ENCODE peak calls at places on chromosomes 16 and 17, in six cellular contexts. B, C, O, E, W and P are unnamed samples.

GRCh38 chr16:75570351-75571104 is 4.3 kb downstream of the GABARAPL2 start:
- DNase-seq in B (no peak), C (no peak), O (no peak), E (no peak), W (no peak), P (no peak)

GRCh38 chr16:87333101-87333500 is 15.9 kb upstream of the C16orf95 start:
- DNase-seq in B (no peak), C (no peak), O (no peak), E (no peak), W (no peak), P (no peak)

GRCh38 chr17:17054636-17055035 is 12.4 kb downstream of the MPRIP start:
- DNase-seq in B (no peak), C (no peak), O (no peak), E (no peak), W (no peak), P (no peak)

GRCh38 chr16:30748634-30749445 is 615 bp downstream of the PHKG2 start:
- DNase-seq in B (no peak), C (peak; percentile 61), O (no peak), E (no peak), W (no peak), P (no peak)

GRCh38 chr17:67718325-67718941 is 697 bp downstream of the NOL11 start:
- DNase-seq in B (no peak), C (peak; percentile 71), O (no peak), E (peak; percentile 23), W (no peak), P (peak; percentile 2)

GRCh38 chr17:1208966-1209365 is 29.2 kb upstream of the ABR start:
- DNase-seq in B (no peak), C (no peak), O (no peak), E (no peak), W (no peak), P (no peak)

GRCh38 chr16:50747206-50747956 is 5.5 kb downstream of the CYLD start:
- DNase-seq in B (peak; percentile 57), C (no peak), O (no peak), E (peak; percentile 46), W (peak; percentile 15), P (no peak)

GRCh38 chr17:48492401-48493298 is 38.2 kb downstream of the HOXB1 start:
- DNase-seq in B (no peak), C (peak; percentile 89), O (no peak), E (no peak), W (no peak), P (no peak)

GRCh38 chr16:67278773-67279295 is 498 bp upstream of the PLEKHG4 start:
- DNase-seq in B (no peak), C (peak; percentile 74), O (no peak), E (no peak), W (no peak), P (no peak)

DNA sequence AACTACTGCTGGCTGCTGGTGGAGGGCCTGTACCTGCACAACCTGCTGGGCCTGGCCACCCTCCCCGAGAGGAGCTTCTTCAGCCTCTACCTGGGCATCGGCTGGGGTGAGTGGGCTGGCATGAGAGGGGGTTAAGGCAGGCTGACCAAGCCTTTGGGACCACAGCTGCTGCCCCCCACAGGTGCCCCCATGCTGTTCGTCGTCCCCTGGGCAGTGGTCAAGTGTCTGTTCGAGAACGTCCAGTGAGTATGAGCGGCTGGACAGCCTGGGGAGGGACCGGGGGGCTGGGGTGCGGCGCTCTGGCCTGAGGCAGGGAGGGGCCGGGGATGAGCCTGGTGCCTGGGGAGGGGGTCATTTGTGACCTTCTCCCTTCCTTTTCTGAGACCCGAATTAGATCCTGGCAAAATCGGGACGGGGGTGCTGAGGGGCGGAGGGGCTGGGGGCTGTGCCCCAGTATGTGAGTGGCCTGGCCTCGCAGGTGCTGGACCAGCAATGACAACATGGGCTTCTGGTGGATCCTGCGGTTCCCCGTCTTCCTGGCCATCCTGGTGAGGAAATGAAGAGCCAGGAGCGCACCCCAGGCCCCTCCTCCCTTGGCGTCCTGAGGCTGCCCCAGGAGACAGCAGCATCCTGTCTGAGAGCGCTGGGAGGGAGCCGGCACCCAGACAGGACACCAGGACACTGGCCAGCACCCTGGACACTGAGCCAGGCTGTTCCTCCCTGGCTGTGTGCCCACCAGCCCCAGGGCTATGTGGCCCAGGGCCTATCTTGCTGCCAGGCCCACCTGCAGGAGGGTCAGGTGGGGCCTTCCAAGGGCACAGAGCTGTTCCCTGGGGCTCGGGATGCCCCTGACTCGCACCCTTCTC is 8.0 kb downstream of the GCGR start:
- DNase-seq in B (no peak), C (no peak), O (no peak), E (no peak), W (no peak), P (no peak)
- TF ChIP-seq ZNF274 in B (no peak), C (no peak), O (no peak), E (no peak), W (no peak), P (no peak)

GRCh38 chr16:72287646-72288045 is 115.7 kb upstream of the PMFBP1 start:
- DNase-seq in B (no peak), C (no peak), O (no peak), E (no peak), W (no peak), P (no peak)

GRCh38 chr16:72291121-72291520 is 119.2 kb upstream of the PMFBP1 start:
- DNase-seq in B (no peak), C (no peak), O (no peak), E (no peak), W (peak; percentile 44), P (no peak)

GRCh38 chr16:72286936-72287620 is 115.1 kb upstream of the PMFBP1 start:
- DNase-seq in B (no peak), C (no peak), O (no peak), E (no peak), W (no peak), P (no peak)

GRCh38 chr16:72295914-72296313 is 124.0 kb upstream of the PMFBP1 start:
- DNase-seq in B (no peak), C (no peak), O (no peak), E (no peak), W (no peak), P (no peak)

GRCh38 chr16:72291531-72291981 is 119.6 kb upstream of the PMFBP1 start:
- DNase-seq in B (no peak), C (no peak), O (no peak), E (peak; percentile 28), W (peak; percentile 76), P (no peak)
- H3K9ac ChIP-seq in B (no peak overlapping the region), C (no peak overlapping the region), O (no peak overlapping the region), E (no peak overlapping the region), W (peak overlapping the region; percentile 39), P (no peak overlapping the region)

DNA sequence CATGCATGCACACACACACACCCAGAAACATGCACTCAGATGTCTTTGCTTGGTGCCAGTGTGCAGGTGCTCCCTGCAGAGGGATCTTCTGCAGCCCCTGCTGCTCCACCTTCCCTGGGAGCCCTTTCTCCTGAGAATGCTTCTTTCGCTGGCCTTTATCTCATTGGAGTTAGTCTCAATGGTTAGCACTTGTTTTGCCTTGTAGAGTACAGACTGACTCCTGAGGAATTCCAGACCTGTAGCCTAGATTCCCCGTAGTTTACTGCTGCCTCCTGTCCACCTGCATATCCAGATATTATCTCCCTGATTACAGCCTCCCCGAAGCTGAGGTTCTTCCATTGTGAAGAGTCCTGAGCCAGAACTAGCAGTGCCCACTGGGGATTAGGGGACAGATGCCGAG is 3.1 kb upstream of the KRT12 start:
- DNase-seq in B (no peak), C (no peak), O (no peak), E (no peak), W (no peak), P (no peak)
- TF ChIP-seq ZNF274 in B (no peak), C (no peak), O (no peak), E (no peak), W (no peak), P (no peak)

GRCh38 chr17:41133880-41134735 is 6.2 kb downstream of the KRTAP4-6 start:
- DNase-seq in B (no peak), C (no peak), O (no peak), E (no peak), W (no peak), P (no peak)
- H3K9ac ChIP-seq in B (no peak overlapping the region), C (no peak overlapping the region), O (no peak overlapping the region), E (no peak overlapping the region), W (no peak overlapping the region), P (no peak overlapping the region)

GRCh38 chr16:5027575-5028235 is 6.0 kb downstream of the NAGPA start:
- DNase-seq in B (no peak), C (no peak), O (no peak), E (no peak), W (no peak), P (no peak)

GRCh38 chr16:5027086-5027485 is 6.6 kb downstream of the NAGPA start:
- DNase-seq in B (no peak), C (no peak), O (no peak), E (no peak), W (no peak), P (no peak)

GRCh38 chr16:5024632-5025031 is 9.1 kb downstream of the NAGPA start:
- DNase-seq in B (no peak), C (no peak), O (no peak), E (no peak), W (peak; percentile 24), P (no peak)

GRCh38 chr16:5025171-5025632 is 8.5 kb downstream of the NAGPA start:
- DNase-seq in B (no peak), C (peak; percentile 55), O (peak; percentile 39), E (no peak), W (no peak), P (peak; percentile 50)

GRCh38 chr16:5026664-5027063 is 7.1 kb downstream of the NAGPA start:
- DNase-seq in B (no peak), C (no peak), O (no peak), E (no peak), W (no peak), P (no peak)
- TF ChIP-seq ZNF274 in B (no peak), C (no peak), O (no peak), E (no peak), W (no peak), P (no peak)

DNA sequence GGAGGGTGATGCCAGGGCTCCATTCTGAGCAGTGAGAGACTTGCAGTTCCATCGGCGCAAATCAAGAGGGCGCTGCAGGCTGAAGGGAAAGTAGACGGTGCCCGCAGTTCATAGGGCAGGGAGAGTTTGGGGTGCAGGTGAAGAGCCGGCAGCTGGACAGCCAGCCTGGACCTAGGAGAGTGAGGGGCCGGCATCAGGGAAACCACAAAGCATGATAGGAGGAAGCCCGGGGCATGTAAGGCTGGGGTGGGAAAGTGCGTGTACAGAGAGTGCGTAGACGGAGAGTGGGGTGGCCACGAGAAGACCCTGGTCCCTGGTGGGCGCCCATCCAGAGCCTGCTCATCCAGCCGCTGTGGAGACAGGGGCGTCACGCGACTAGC is 101.1 kb upstream of the CHMP6 start:
- DNase-seq in B (no peak), C (no peak), O (no peak), E (no peak), W (no peak), P (no peak)
- H3K9ac ChIP-seq in B (no peak overlapping the region), C (peak overlapping the region; percentile 72), O (no peak overlapping the region), E (no peak overlapping the region), W (peak overlapping the region; percentile 65), P (no peak overlapping the region)

GRCh38 chr17:62852195-62852594 is 44.1 kb upstream of the MARCHF10 start:
- DNase-seq in B (no peak), C (no peak), O (no peak), E (no peak), W (no peak), P (no peak)
- TF ChIP-seq ZNF274 in B (no peak), C (no peak), O (no peak), E (no peak), W (no peak), P (no peak)